ENCODE peak calls at places on chromosomes 7 and 10, in seven cellular contexts. N, Q, E, K, C, H and R are unnamed samples.

GRCh38 chr10:77011823-77012566 is 625.6 kb downstream of the KCNMA1 start:
- DNase-seq in N (no peak), Q (no peak), E (no peak), K (no peak), C (no peak), H (no peak), R (no peak)

GRCh38 chr7:153401795-153402720 is 642.5 kb downstream of the ACTR3B start:
- DNase-seq in N (no peak), Q (no peak), E (no peak), K (no peak), C (no peak), H (no peak), R (no peak)

GRCh38 chr10:124288928-124289921 is 129.5 kb downstream of the OAT start:
- DNase-seq in N (no peak), Q (no peak), E (peak; percentile 2), K (no peak), C (no peak), H (no peak), R (no peak)

GRCh38 chr7:127943541-127944521 is 87.4 kb downstream of the LRRC4 start:
- DNase-seq in N (no peak), Q (no peak), E (no peak), K (no peak), C (no peak), H (no peak), R (no peak)

GRCh38 chr10:51029172-51029641 is 45.1 kb upstream of the PRKG1 start:
- DNase-seq in N (no peak), Q (no peak), E (no peak), K (no peak), C (no peak), H (no peak), R (no peak)

GRCh38 chr7:66902844-66903180 is 18.2 kb upstream of the TMEM248 start:
- DNase-seq in N (no peak), Q (no peak), E (no peak), K (no peak), C (no peak), H (no peak), R (no peak)

GRCh38 chr10:61503051-61503450 is 49.9 kb upstream of the TMEM26 start:
- DNase-seq in N (no peak), Q (no peak), E (no peak), K (no peak), C (no peak), H (no peak), R (no peak)

GRCh38 chr7:28687631-28688030 is 270.5 kb downstream of the TRIL start:
- DNase-seq in N (no peak), Q (no peak), E (no peak), K (no peak), C (no peak), H (no peak), R (no peak)

GRCh38 chr10:108911814-108912541 is 1011.3 kb downstream of the XPNPEP1 start:
- DNase-seq in N (peak; percentile 38), Q (no peak), E (peak; percentile 21), K (peak; percentile 62), C (no peak), H (no peak), R (no peak)

GRCh38 chr7:124155400-124156022 is 122.6 kb upstream of the TMEM229A start:
- DNase-seq in N (no peak), Q (no peak), E (no peak), K (no peak), C (peak; percentile 8), H (no peak), R (no peak)

GRCh38 chr7:151853896-151854807 is 22.8 kb downstream of the PRKAG2 start:
- DNase-seq in N (peak; percentile 56), Q (no peak), E (no peak), K (no peak), C (no peak), H (peak; percentile 70), R (no peak)

GRCh38 chr10:19488592-19489280 is 327.5 kb upstream of the PLXDC2 start:
- DNase-seq in N (peak; percentile 48), Q (no peak), E (peak; percentile 45), K (no peak), C (no peak), H (no peak), R (no peak)

GRCh38 chr10:125639846-125640245 is 43.1 kb downstream of the TEX36 start:
- DNase-seq in N (no peak), Q (no peak), E (no peak), K (no peak), C (no peak), H (no peak), R (no peak)

GRCh38 chr10:62689712-62690111 is 114.8 kb upstream of the ADO start:
- DNase-seq in N (no peak), Q (no peak), E (no peak), K (no peak), C (peak; percentile 65), H (no peak), R (no peak)

GRCh38 chr10:44006826-44007225 is 358.1 kb upstream of the ZNF32 start:
- DNase-seq in N (no peak), Q (no peak), E (no peak), K (no peak), C (no peak), H (no peak), R (no peak)

GRCh38 chr10:17213646-17214349 is 12.3 kb upstream of the TRDMT1 start:
- DNase-seq in N (no peak), Q (no peak), E (no peak), K (no peak), C (no peak), H (no peak), R (no peak)

GRCh38 chr10:86871563-86872183 is 85.7 kb downstream of the MMRN2 start:
- DNase-seq in N (no peak), Q (no peak), E (no peak), K (no peak), C (no peak), H (no peak), R (no peak)

GRCh38 chr10:124734311-124735166 is 9.6 kb downstream of the FAM53B start:
- DNase-seq in N (no peak), Q (no peak), E (no peak), K (no peak), C (no peak), H (no peak), R (no peak)

GRCh38 chr10:93337309-93337721 is 144.8 kb downstream of the MYOF start:
- DNase-seq in N (no peak), Q (no peak), E (no peak), K (no peak), C (no peak), H (no peak), R (no peak)

GRCh38 chr10:126097558-126098215 is 201.3 kb downstream of the FANK1 start:
- DNase-seq in N (no peak), Q (no peak), E (no peak), K (no peak), C (no peak), H (no peak), R (no peak)

GRCh38 chr10:46328853-46329689 is 42.3 kb downstream of the ANTXRL start:
- DNase-seq in N (no peak), Q (no peak), E (no peak), K (no peak), C (no peak), H (no peak), R (no peak)

DNA sequence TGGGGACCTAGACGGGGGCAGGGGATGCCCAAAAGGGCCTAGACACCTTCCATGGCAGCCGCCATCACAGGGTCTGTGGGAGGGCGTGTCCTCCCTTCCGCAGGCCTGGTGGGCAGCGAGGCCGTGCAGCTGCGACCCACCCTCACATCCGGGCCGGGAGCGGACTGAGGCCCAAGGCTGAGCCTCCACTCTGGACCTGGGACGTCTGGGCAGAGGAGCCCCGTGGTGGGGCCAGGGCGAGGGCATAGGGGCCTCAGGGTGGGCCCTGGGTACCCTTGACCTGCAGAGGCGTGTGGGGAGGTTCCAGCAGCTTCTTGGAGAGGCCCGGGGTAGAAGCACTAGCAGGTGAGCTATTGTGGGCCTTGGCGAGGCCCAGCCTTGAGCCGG is 49.2 kb downstream of the PWWP2B start:
- DNase-seq in N (no peak), Q (no peak), E (no peak), K (no peak), C (no peak), H (no peak), R (no peak)
- H3K27ac ChIP-seq in N (no peak overlapping the region), Q (peak overlapping the region; percentile 83), E (peak overlapping the region; percentile 35), K (no peak overlapping the region), C (peak overlapping the region; percentile 81), H (no peak overlapping the region), R (no peak overlapping the region)

GRCh38 chr7:157817944-157818700 is 481.3 kb downstream of the DNAJB6 start:
- DNase-seq in N (no peak), Q (no peak), E (no peak), K (no peak), C (no peak), H (no peak), R (no peak)
- H3K9me3 ChIP-seq in N (no peaks in the 10 kb centered on the region), Q (no peaks in the 10 kb centered on the region), E (no peaks in the 10 kb centered on the region), K (no peaks in the 10 kb centered on the region), C (no peaks in the 10 kb centered on the region), H (no peaks in the 10 kb centered on the region), R (no peaks in the 10 kb centered on the region)

DNA sequence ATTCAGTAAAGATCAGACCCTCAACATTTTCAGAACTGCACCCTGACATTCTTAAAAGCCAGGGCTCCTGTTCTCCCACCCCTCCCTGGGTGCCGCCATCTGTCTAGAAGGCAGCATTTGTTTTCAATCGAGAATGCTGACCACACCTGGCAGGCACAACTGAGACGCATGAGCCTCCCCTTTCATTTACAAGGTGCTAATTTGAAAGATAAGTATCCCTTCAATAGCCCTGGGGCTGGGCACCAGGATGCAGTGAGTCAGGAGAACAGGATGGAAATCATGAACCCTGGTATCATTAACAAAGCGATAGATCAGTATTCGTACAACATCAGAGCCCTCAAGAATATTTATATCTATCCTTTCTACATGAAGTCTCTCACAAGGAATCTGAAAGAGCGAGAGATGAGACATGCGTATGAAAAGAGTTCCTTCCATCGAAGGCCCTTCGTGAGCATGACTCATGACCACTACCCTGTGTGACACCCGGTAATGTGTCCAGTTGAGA is 123.0 kb upstream of the PITRM1 start:
- DNase-seq in N (no peak), Q (no peak), E (no peak), K (no peak), C (no peak), H (no peak), R (no peak)
- TF ChIP-seq CTCF in N (no peak), Q (no peak), E (no peak), K (no peak), C (no peak), H (no peak), R (no peak)

GRCh38 chr7:17229257-17229656 is 69.2 kb upstream of the AHR start:
- DNase-seq in N (no peak), Q (no peak), E (no peak), K (no peak), C (no peak), H (no peak), R (no peak)
- H3K27ac ChIP-seq in N (no peak overlapping the region), Q (no peak overlapping the region), E (no peak overlapping the region), K (no peak overlapping the region), C (no peak overlapping the region), H (no peak overlapping the region), R (no peak overlapping the region)

DNA sequence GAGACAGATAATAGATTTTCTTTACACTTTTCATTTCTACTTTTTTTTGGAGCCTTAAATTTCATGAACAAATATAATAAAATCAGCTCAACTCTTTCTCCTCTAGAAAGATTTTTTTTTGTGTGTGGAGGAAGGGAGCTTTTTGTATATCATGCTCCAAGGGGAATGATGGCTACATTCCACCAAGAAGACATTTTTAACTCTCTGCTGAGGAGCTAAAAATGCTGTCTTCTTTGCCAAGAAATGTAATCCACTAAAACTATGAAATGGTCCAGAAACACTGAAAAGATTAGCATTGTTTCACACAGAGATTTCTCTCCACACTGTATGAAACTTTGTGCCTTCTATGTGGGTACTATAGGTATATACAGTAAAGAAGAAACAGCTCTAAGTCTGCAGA is 74.1 kb upstream of the ANK3 start:
- DNase-seq in N (no peak), Q (no peak), E (no peak), K (no peak), C (no peak), H (no peak), R (no peak)
- H3K9me3 ChIP-seq in N (no peaks in the 10 kb centered on the region), Q (no peaks in the 10 kb centered on the region), E (no peaks in the 10 kb centered on the region), K (no peaks in the 10 kb centered on the region), C (no peaks in the 10 kb centered on the region), H (no peaks in the 10 kb centered on the region), R (no peaks in the 10 kb centered on the region)